ENCODE peak calls at places on chromosome 15, in four cellular contexts. Y is A549, P is pancreas, W is IMR-90. S is an unnamed sample.

GRCh38 chr15:99445272-99445850 is 120.4 kb upstream of the MEF2A start:
- DNase-seq in W (no peak), Y (no peak), P (no peak), S (no peak)

GRCh38 chr15:71348597-71348996 is 233.3 kb downstream of the THSD4 start:
- DNase-seq in Y (no peak), W (no peak), P (no peak), S (no peak)

GRCh38 chr15:62495670-62496328 is 330.7 kb upstream of the C2CD4B start:
- DNase-seq in P (no peak), Y (no peak), W (peak), S (no peak)

GRCh38 chr15:68900032-68900431 is 30.3 kb upstream of the SPESP1 start:
- DNase-seq in Y (no peak), W (no peak), P (no peak), S (no peak)

GRCh38 chr15:40843885-40844542 is at the start of gene SPINT1:
- DNase-seq in P (peak), Y (no peak), W (no peak), S (peak)

GRCh38 chr15:56088389-56088788 is 95.0 kb upstream of the NEDD4 start:
- DNase-seq in Y (no peak), W (no peak), P (no peak), S (no peak)

GRCh38 chr15:35963316-35963715 is 417.4 kb upstream of the DPH6 start:
- DNase-seq in W (no peak), Y (no peak), P (no peak), S (no peak)

GRCh38 chr15:71386448-71387236 is 271.4 kb downstream of the THSD4 start:
- DNase-seq in Y (peak), P (no peak), W (peak), S (no peak)

GRCh38 chr15:98650871-98651481 is 2.6 kb downstream of the IGF1R start:
- DNase-seq in W (peak), P (peak), Y (peak), S (no peak)

GRCh38 chr15:75058127-75058905 is 34.9 kb downstream of the PPCDC start:
- DNase-seq in P (peak), W (peak), Y (no peak), S (no peak)

GRCh38 chr15:74444106-74445062 is 10.6 kb upstream of the SEMA7A start:
- DNase-seq in Y (no peak), P (no peak), W (no peak), S (no peak)

GRCh38 chr15:39181901-39182300 is 399.0 kb upstream of the THBS1 start:
- DNase-seq in P (no peak), Y (peak), W (peak), S (no peak)

GRCh38 chr15:95559875-95560394 is 770.6 kb upstream of the NR2F2 start:
- DNase-seq in Y (peak), W (peak), P (no peak), S (no peak)

GRCh38 chr15:30984118-30984517 is 7.3 kb downstream of the MTMR10 start:
- DNase-seq in Y (no peak), P (no peak), W (no peak), S (no peak)

GRCh38 chr15:65362491-65362890 is 15.3 kb downstream of the IGDCC3 start:
- DNase-seq in P (no peak), W (no peak), Y (no peak), S (peak)

GRCh38 chr15:50850003-50850402 is 58.5 kb upstream of the AP4E1 start:
- DNase-seq in W (no peak), P (no peak), Y (no peak), S (no peak)

GRCh38 chr15:61871926-61872522 is 188.2 kb downstream of the VPS13C start:
- DNase-seq in W (peak), Y (peak), P (no peak), S (no peak)

GRCh38 chr15:100601158-100601557 is 826 bp downstream of the LINS1 start:
- DNase-seq in W (no peak), Y (no peak), P (no peak), S (peak)

GRCh38 chr15:33279613-33280205 is 31.1 kb upstream of the RYR3 start:
- DNase-seq in Y (peak), P (no peak), W (no peak), S (no peak)

GRCh38 chr15:89912674-89913396 is at the start of gene ARPIN:
- DNase-seq in P (peak), Y (peak), W (peak), S (peak)

GRCh38 chr15:44593042-44593736 is 56.2 kb downstream of the EIF3J start:
- DNase-seq in Y (peak), W (no peak), P (no peak), S (no peak)

GRCh38 chr15:41695750-41696436 is 35.7 kb downstream of the MGA start:
- DNase-seq in P (no peak), Y (peak), W (peak), S (no peak)

GRCh38 chr15:41022487-41023090 is 69.3 kb downstream of the CHAC1 start:
- DNase-seq in P (no peak), W (peak), Y (peak), S (peak)

GRCh38 chr15:89814112-89814742 is 425 bp downstream of the ANPEP start:
- DNase-seq in P (no peak), W (no peak), Y (no peak), S (no peak)

GRCh38 chr15:31387101-31387482 is 60.5 kb downstream of the KLF13 start:
- DNase-seq in P (peak), Y (no peak), W (no peak), S (no peak)

GRCh38 chr15:95469601-95470000 is 860.9 kb upstream of the NR2F2 start:
- DNase-seq in W (no peak), P (no peak), Y (no peak), S (no peak)

GRCh38 chr15:97115764-97116075 is 785.2 kb downstream of the NR2F2 start:
- DNase-seq in Y (no peak), W (no peak), P (no peak), S (no peak)

GRCh38 chr15:42491540-42492225 is 742 bp upstream of the ZNF106 start:
- DNase-seq in P (no peak), Y (peak), W (peak), S (no peak)

GRCh38 chr15:53695365-53695764 is 64.1 kb downstream of the WDR72 start:
- DNase-seq in P (no peak), Y (no peak), W (no peak), S (no peak)

GRCh38 chr15:97401970-97402369 is 558.5 kb upstream of the ARRDC4 start:
- DNase-seq in P (no peak), W (no peak), Y (no peak), S (no peak)

GRCh38 chr15:74870496-74871213 is 2.5 kb downstream of the SCAMP2 start:
- DNase-seq in W (no peak), Y (no peak), P (no peak), S (no peak)

GRCh38 chr15:48717458-48717857 is 71.9 kb upstream of the FBN1 start:
- DNase-seq in Y (no peak), W (peak), P (no peak), S (no peak)
- TF ChIP-seq CTCF in Y (no peak), W (peak), P (no peak), S (no peak)

DNA sequence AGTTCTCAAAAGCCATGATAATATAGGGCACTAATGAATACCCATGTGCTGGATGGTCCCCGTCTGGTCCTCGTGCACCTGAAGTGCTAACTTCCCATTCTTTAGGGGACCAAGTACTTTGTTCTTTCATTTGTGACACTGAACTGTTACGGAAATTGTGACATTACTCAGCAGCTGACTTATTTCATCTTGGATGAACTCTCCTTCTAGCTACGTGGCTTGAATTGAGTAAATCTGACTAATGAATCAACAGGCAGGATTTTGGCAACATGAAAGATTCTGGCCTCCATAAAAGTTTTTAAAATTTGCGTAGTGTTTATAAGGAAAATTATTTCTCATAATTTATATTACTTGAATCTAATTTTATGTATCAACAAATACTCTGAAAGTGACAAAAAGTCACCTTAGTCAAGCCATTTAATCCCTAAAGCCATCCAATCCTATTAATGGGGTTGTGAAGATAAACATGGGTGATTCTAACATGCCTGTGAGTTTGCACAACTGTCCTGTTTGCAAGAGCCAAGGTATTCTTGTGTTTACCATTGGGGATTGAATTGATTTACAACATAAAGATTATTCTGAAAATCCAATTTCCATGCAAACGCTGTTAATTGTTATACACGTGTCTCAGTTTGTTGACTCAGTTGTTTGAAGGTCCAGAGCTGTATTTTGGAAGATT is 119.9 kb downstream of the AGBL1 start:
- DNase-seq in Y (no peak), W (no peak), P (no peak), S (no peak)
- TF ChIP-seq CTCF in Y (no peak), W (no peak), P (no peak), S (no peak)

GRCh38 chr15:25185156-25185710 is 230.4 kb downstream of the SNRPN start:
- DNase-seq in Y (no peak), W (no peak), P (no peak), S (peak)
- TF ChIP-seq CTCF in Y (no peak), W (no peak), P (no peak), S (no peak)

DNA sequence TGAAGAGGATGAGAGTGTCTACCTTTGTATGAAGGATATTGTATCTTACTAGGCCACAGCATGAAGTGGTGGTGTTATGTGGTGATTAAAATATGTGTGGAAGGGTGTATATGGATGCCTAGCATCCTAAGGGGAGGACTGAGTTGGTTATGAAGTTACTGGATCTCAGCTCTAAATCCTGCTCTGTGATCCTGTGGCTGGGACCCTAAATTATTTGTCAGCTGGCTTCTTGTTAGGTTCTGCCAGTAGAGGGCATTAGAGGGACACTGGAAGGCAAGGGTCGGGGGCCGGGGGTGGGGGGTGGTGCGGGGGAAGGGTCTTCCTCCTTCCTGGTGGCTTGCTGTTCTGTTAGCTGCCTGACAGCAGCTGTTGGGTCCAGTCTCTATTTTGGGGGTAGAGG is 34.9 kb downstream of the MORF4L1 start:
- DNase-seq in W (no peak), P (no peak), Y (no peak), S (no peak)
- TF ChIP-seq CTCF in W (peak), P (no peak), Y (peak), S (peak)

DNA sequence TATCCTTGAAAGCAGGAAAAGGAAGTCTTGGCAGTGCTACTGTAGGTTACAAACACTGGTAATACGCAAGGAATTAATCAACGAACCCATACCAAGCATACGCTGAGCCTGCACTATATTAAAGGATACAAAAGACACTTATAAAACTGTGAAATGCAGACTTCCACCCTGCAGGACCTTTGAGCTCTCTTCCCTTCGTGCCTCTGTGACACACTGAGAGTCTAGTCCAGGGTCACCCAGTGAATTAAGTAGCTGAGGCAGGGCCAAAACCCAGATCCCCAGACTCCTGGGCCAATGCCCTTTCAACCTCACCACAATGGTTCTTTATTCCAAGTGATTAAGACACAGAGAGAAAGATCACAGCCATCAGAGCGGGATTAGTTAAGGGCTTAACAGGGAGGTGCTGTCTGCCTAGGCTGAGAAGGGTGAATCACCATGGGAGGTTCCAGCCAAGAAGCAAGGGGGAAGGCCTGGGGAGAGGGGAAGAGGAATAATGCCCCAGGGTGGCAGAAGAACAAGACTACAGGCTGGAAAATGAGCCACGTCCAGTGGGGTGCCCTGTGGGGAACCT is 6.8 kb downstream of the ANXA2 start:
- DNase-seq in Y (peak), P (peak), W (peak), S (no peak)
- TF ChIP-seq CTCF in Y (peak), P (no peak), W (peak), S (no peak)

GRCh38 chr15:82048809-82049208 is 3.0 kb upstream of the MEX3B start:
- DNase-seq in P (no peak), Y (no peak), W (no peak), S (no peak)

GRCh38 chr15:82045179-82045891 is 483 bp downstream of the MEX3B start:
- DNase-seq in Y (peak), P (peak), W (peak), S (peak)

GRCh38 chr15:82046668-82047492 is 1.1 kb upstream of the MEX3B start:
- DNase-seq in Y (peak), P (peak), W (peak), S (peak)

GRCh38 chr15:82045892-82046667 is at the start of gene MEX3B:
- DNase-seq in Y (peak), P (peak), W (peak), S (peak)

GRCh38 chr15:82047493-82048446 is 2.0 kb upstream of the MEX3B start:
- DNase-seq in W (peak), P (no peak), Y (no peak), S (no peak)
- TF ChIP-seq CTCF in W (no peak), P (no peak), Y (no peak), S (peak)

GRCh38 chr15:47374222-47374621 is 343.1 kb upstream of the SEMA6D start:
- DNase-seq in W (peak), Y (peak), P (no peak), S (no peak)
- TF ChIP-seq CTCF in W (peak), Y (no peak), P (no peak), S (peak)

DNA sequence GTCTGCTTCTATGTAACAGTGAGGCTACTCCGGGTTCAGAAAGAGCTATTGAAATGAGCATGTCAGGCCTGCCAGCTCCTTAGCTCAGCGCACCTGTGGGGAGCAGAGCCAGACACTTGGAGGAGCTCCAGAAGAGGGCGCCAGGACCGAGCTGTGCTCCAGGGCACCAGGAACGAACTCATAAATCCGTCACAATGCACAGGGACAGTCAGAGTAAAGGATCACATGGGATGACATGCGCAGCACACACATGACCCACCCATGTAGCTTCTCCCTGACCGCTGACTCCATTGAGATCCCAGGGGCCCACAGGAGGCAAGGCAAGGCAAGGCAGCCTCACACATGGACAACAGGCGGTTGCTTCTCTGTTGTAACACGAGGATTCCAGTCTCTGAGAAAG is 26.0 kb upstream of the GNB5 start:
- DNase-seq in P (no peak), W (no peak), Y (peak), S (peak)
- TF ChIP-seq CTCF in P (no peak), W (no peak), Y (peak), S (no peak)

GRCh38 chr15:81263477-81263876 is 60.5 kb downstream of the STARD5 start:
- DNase-seq in Y (no peak), W (no peak), P (no peak), S (no peak)

GRCh38 chr15:81264072-81264857 is 59.7 kb downstream of the STARD5 start:
- DNase-seq in P (no peak), W (no peak), Y (no peak), S (no peak)

GRCh38 chr15:81268340-81268739 is 55.6 kb downstream of the STARD5 start:
- DNase-seq in P (no peak), W (no peak), Y (no peak), S (no peak)

GRCh38 chr15:81265256-81265943 is 58.5 kb downstream of the STARD5 start:
- DNase-seq in Y (no peak), P (no peak), W (no peak), S (no peak)

DNA sequence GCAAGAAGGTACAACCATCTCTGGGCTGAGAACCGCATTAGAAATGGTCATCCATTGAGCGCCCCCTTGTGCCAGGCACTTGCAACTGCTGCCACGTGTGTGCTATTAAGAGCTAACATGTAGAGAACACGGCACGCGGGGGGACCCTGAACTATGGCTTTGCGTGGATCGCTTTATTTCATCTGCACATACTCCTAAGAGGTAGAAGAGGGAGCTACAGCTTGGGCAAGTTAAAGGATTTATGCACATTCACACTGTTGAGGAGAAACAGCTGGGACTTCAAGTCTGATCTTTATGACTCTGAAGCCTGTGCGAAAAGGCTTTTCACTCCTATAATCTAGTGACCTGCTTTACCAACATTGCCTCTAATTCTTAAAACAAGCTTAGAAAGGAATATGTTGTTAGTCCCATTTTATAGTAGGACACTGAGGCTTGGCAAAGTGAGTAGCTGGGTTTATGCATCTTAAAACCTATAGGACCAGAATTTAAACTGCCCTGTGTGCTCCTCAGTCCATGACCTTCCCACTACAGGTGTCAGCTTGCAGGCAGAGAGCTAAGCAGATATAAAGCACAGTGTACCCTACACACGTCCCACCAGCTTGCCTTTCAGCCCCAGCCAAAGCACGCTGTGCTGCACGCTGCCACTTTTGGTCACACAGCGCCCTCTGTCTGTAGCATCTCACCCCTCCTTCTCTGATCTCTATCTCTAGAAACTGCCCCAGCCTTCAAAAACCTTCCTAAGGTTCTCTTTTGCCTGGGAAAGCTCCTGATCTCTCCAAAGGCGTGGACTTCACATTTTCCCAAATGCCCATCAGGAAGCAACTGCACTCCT is 57.8 kb downstream of the STARD5 start:
- DNase-seq in P (peak), W (peak), Y (peak), S (peak)
- TF ChIP-seq CTCF in P (peak), W (peak), Y (peak), S (peak)

GRCh38 chr15:28989239-28989830 is 103.6 kb downstream of the APBA2 start:
- DNase-seq in Y (peak), P (no peak), W (peak), S (peak)
- TF ChIP-seq CTCF in Y (no peak), P (no peak), W (peak), S (peak)